ENCODE peak calls at places on chromosomes 16 and 17, in seven cellular contexts. One of them, this sample, is unnamed.

GRCh38 chr17:65584604-65585521 is 23.4 kb upstream of the AXIN2 start:
- DNase-seq in renal cortical epithelial cell: no peak
- DNase-seq in central memory CD4-positive, alpha-beta T cell: no peak
- DNase-seq in iPS-NIHi11: no peak
- DNase-seq in iris pigment epithelial cell: no peak
- DNase-seq in GM23248: peak; percentile 41
- DNase-seq in stimulated activated CD8-positive, alpha-beta memory T cell treated with anti-CD3 and anti-CD28 coated beads, Interleukin-4, amount 100 ng/mL, for 24 hours: no peak
- DNase-seq in this sample: peak; percentile 26

GRCh38 chr17:69916761-69917160 is 158.3 kb upstream of the KCNJ16 start:
- DNase-seq in renal cortical epithelial cell: no peak
- DNase-seq in central memory CD4-positive, alpha-beta T cell: no peak
- DNase-seq in iPS-NIHi11: peak; percentile 29
- DNase-seq in iris pigment epithelial cell: no peak
- DNase-seq in GM23248: no peak
- DNase-seq in stimulated activated CD8-positive, alpha-beta memory T cell treated with anti-CD3 and anti-CD28 coated beads, Interleukin-4, amount 100 ng/mL, for 24 hours: no peak
- DNase-seq in this sample: no peak

GRCh38 chr16:88922114-88922825 is 54.7 kb downstream of the CBFA2T3 start:
- DNase-seq in renal cortical epithelial cell: peak; percentile 23
- DNase-seq in central memory CD4-positive, alpha-beta T cell: no peak
- DNase-seq in iPS-NIHi11: peak; percentile 88
- DNase-seq in iris pigment epithelial cell: peak; percentile 48
- DNase-seq in GM23248: peak; percentile 87
- DNase-seq in stimulated activated CD8-positive, alpha-beta memory T cell treated with anti-CD3 and anti-CD28 coated beads, Interleukin-4, amount 100 ng/mL, for 24 hours: no peak
- DNase-seq in this sample: no peak

GRCh38 chr17:49217651-49218413 is 7.3 kb downstream of the ABI3 start:
- DNase-seq in renal cortical epithelial cell: no peak
- DNase-seq in central memory CD4-positive, alpha-beta T cell: peak; percentile 83
- DNase-seq in iPS-NIHi11: peak; percentile 36
- DNase-seq in iris pigment epithelial cell: no peak
- DNase-seq in GM23248: no peak
- DNase-seq in stimulated activated CD8-positive, alpha-beta memory T cell treated with anti-CD3 and anti-CD28 coated beads, Interleukin-4, amount 100 ng/mL, for 24 hours: peak; percentile 58
- DNase-seq in this sample: peak; percentile 81

GRCh38 chr17:40623419-40624217 is 24.0 kb downstream of the SMARCE1 start:
- DNase-seq in renal cortical epithelial cell: no peak
- DNase-seq in central memory CD4-positive, alpha-beta T cell: no peak
- DNase-seq in iPS-NIHi11: no peak
- DNase-seq in iris pigment epithelial cell: no peak
- DNase-seq in GM23248: no peak
- DNase-seq in stimulated activated CD8-positive, alpha-beta memory T cell treated with anti-CD3 and anti-CD28 coated beads, Interleukin-4, amount 100 ng/mL, for 24 hours: no peak
- DNase-seq in this sample: no peak

GRCh38 chr16:13950821-13951547 is 31.0 kb downstream of the ERCC4 start:
- DNase-seq in renal cortical epithelial cell: no peak
- DNase-seq in central memory CD4-positive, alpha-beta T cell: no peak
- DNase-seq in iPS-NIHi11: no peak
- DNase-seq in iris pigment epithelial cell: no peak
- DNase-seq in GM23248: no peak
- DNase-seq in stimulated activated CD8-positive, alpha-beta memory T cell treated with anti-CD3 and anti-CD28 coated beads, Interleukin-4, amount 100 ng/mL, for 24 hours: no peak
- DNase-seq in this sample: no peak

GRCh38 chr16:67936876-67937605 is 391 bp upstream of the PSMB10 start:
- DNase-seq in renal cortical epithelial cell: no peak
- DNase-seq in central memory CD4-positive, alpha-beta T cell: peak; percentile 84
- DNase-seq in iPS-NIHi11: no peak
- DNase-seq in iris pigment epithelial cell: no peak
- DNase-seq in GM23248: peak; percentile 91
- DNase-seq in stimulated activated CD8-positive, alpha-beta memory T cell treated with anti-CD3 and anti-CD28 coated beads, Interleukin-4, amount 100 ng/mL, for 24 hours: peak; percentile 63
- DNase-seq in this sample: no peak

GRCh38 chr16:57513371-57514102 is 22.8 kb downstream of the CCDC102A start:
- DNase-seq in renal cortical epithelial cell: peak; percentile 86
- DNase-seq in central memory CD4-positive, alpha-beta T cell: no peak
- DNase-seq in iPS-NIHi11: no peak
- DNase-seq in iris pigment epithelial cell: no peak
- DNase-seq in GM23248: no peak
- DNase-seq in stimulated activated CD8-positive, alpha-beta memory T cell treated with anti-CD3 and anti-CD28 coated beads, Interleukin-4, amount 100 ng/mL, for 24 hours: no peak
- DNase-seq in this sample: no peak

GRCh38 chr16:86681440-86681838 is 103.1 kb downstream of the FOXL1 start:
- DNase-seq in renal cortical epithelial cell: no peak
- DNase-seq in central memory CD4-positive, alpha-beta T cell: no peak
- DNase-seq in iPS-NIHi11: no peak
- DNase-seq in iris pigment epithelial cell: no peak
- DNase-seq in GM23248: no peak
- DNase-seq in stimulated activated CD8-positive, alpha-beta memory T cell treated with anti-CD3 and anti-CD28 coated beads, Interleukin-4, amount 100 ng/mL, for 24 hours: no peak
- DNase-seq in this sample: no peak

GRCh38 chr17:31532161-31532515 is 140.7 kb downstream of the RAB11FIP4 start:
- DNase-seq in renal cortical epithelial cell: no peak
- DNase-seq in central memory CD4-positive, alpha-beta T cell: no peak
- DNase-seq in iPS-NIHi11: no peak
- DNase-seq in iris pigment epithelial cell: no peak
- DNase-seq in GM23248: no peak
- DNase-seq in stimulated activated CD8-positive, alpha-beta memory T cell treated with anti-CD3 and anti-CD28 coated beads, Interleukin-4, amount 100 ng/mL, for 24 hours: no peak
- DNase-seq in this sample: no peak

GRCh38 chr17:846901-847777 is 65.0 kb downstream of the MRM3 start:
- DNase-seq in renal cortical epithelial cell: peak; percentile 36
- DNase-seq in central memory CD4-positive, alpha-beta T cell: no peak
- DNase-seq in iPS-NIHi11: no peak
- DNase-seq in iris pigment epithelial cell: peak; percentile 68
- DNase-seq in GM23248: peak; percentile 61
- DNase-seq in stimulated activated CD8-positive, alpha-beta memory T cell treated with anti-CD3 and anti-CD28 coated beads, Interleukin-4, amount 100 ng/mL, for 24 hours: no peak
- DNase-seq in this sample: no peak

GRCh38 chr16:86566601-86566965 is at the start of gene FOXC2:
- DNase-seq in renal cortical epithelial cell: peak; percentile 66
- DNase-seq in central memory CD4-positive, alpha-beta T cell: peak; percentile 25
- DNase-seq in iPS-NIHi11: peak; percentile 82
- DNase-seq in iris pigment epithelial cell: peak; percentile 98
- DNase-seq in GM23248: peak; percentile 98
- DNase-seq in stimulated activated CD8-positive, alpha-beta memory T cell treated with anti-CD3 and anti-CD28 coated beads, Interleukin-4, amount 100 ng/mL, for 24 hours: peak; percentile 40
- DNase-seq in this sample: peak; percentile 45

GRCh38 chr17:5584383-5584951 is at the start of gene NLRP1:
- DNase-seq in renal cortical epithelial cell: peak; percentile 70
- DNase-seq in central memory CD4-positive, alpha-beta T cell: peak; percentile 96
- DNase-seq in iPS-NIHi11: peak; percentile 40
- DNase-seq in iris pigment epithelial cell: peak; percentile 95
- DNase-seq in GM23248: peak; percentile 98
- DNase-seq in stimulated activated CD8-positive, alpha-beta memory T cell treated with anti-CD3 and anti-CD28 coated beads, Interleukin-4, amount 100 ng/mL, for 24 hours: peak; percentile 88
- DNase-seq in this sample: peak; percentile 95

GRCh38 chr17:7956208-7956965 is 24.4 kb downstream of the CNTROB start:
- DNase-seq in renal cortical epithelial cell: no peak
- DNase-seq in central memory CD4-positive, alpha-beta T cell: no peak
- DNase-seq in iPS-NIHi11: no peak
- DNase-seq in iris pigment epithelial cell: peak; percentile 7
- DNase-seq in GM23248: no peak
- DNase-seq in stimulated activated CD8-positive, alpha-beta memory T cell treated with anti-CD3 and anti-CD28 coated beads, Interleukin-4, amount 100 ng/mL, for 24 hours: no peak
- DNase-seq in this sample: no peak

GRCh38 chr16:56549744-56550385 is 15.0 kb upstream of the MT4 start:
- DNase-seq in renal cortical epithelial cell: peak; percentile 27
- DNase-seq in central memory CD4-positive, alpha-beta T cell: no peak
- DNase-seq in iPS-NIHi11: no peak
- DNase-seq in iris pigment epithelial cell: peak; percentile 26
- DNase-seq in GM23248: peak; percentile 48
- DNase-seq in stimulated activated CD8-positive, alpha-beta memory T cell treated with anti-CD3 and anti-CD28 coated beads, Interleukin-4, amount 100 ng/mL, for 24 hours: no peak
- DNase-seq in this sample: no peak